ENCODE peak calls at places on chromosomes 4 and X, in six cellular contexts. V, C, D, T, A and K are unnamed samples. For H3K4me1, the result is how much of the 10 kb centered on the place peaks cover.

GRCh38 chrX:109740076-109740809 is 7.2 kb upstream of the ACSL4 start:
- DNase-seq in V (no peak), C (no peak), D (no peak), T (no peak), A (no peak), K (no peak)

GRCh38 chr4:68466751-68467150 is 19.5 kb downstream of the TMPRSS11E start:
- DNase-seq in V (no peak), C (no peak), D (no peak), T (no peak), A (no peak), K (no peak)

GRCh38 chrX:123171781-123172180 is 12.3 kb upstream of the GRIA3 start:
- DNase-seq in V (no peak), C (no peak), D (no peak), T (no peak), A (no peak), K (no peak)

GRCh38 chrX:79409657-79410056 is 42.5 kb upstream of the ITM2A start:
- DNase-seq in V (no peak), C (no peak), D (no peak), T (no peak), A (no peak), K (no peak)

GRCh38 chrX:107204063-107204605 is 2.1 kb downstream of the NUP62CL start:
- DNase-seq in V (no peak), C (peak), D (no peak), T (no peak), A (no peak), K (no peak)

GRCh38 chrX:71910526-71911022 is at the start of gene NHSL2:
- DNase-seq in V (no peak), C (no peak), D (peak), T (no peak), A (peak), K (peak)

GRCh38 chr4:7013171-7013570 is 30.0 kb upstream of the TADA2B start:
- DNase-seq in V (no peak), C (no peak), D (no peak), T (no peak), A (no peak), K (no peak)

GRCh38 chr4:85084371-85085170 is 118.1 kb upstream of the WDFY3 start:
- DNase-seq in V (no peak), C (no peak), D (peak), T (no peak), A (no peak), K (no peak)

GRCh38 chr4:108502366-108502765 is 118.0 kb upstream of the RPL34 start:
- DNase-seq in V (no peak), C (no peak), D (no peak), T (no peak), A (no peak), K (no peak)

GRCh38 chr4:123037809-123038208 is 115.4 kb upstream of the NUDT6 start:
- DNase-seq in V (no peak), C (no peak), D (no peak), T (no peak), A (no peak), K (no peak)

GRCh38 chr4:98657531-98658286 is 702 bp downstream of the TSPAN5 start:
- DNase-seq in V (no peak), C (peak), D (no peak), T (no peak), A (peak), K (peak)

GRCh38 chrX:119218198-119218597 is 17.9 kb upstream of the PGRMC1 start:
- DNase-seq in V (no peak), C (no peak), D (no peak), T (no peak), A (no peak), K (no peak)
- H3K4me1 ChIP-seq in V (under half), C (under half), D (under half), T (under half), A (under half), K (under half)

DNA sequence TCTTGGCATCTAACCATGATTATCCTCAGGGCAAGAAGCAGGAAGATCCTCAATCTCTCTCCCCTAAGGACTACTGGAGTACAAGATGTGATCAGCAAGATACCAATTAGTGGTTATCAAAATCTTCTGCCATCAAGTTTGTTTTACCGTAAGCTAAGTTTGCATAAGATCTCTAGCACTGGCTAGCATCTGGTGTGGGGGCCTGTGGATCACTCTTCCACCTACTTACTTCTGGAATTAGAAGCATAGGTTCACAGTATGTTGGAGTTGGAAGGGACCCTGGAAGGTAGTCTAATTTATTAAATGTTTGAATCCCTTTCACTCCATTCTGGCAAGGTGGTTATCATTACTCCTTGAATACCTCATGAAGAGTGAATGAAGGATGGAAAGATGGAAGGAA is 93.3 kb upstream of the BANK1 start:
- DNase-seq in V (no peak), C (no peak), D (no peak), T (no peak), A (peak), K (no peak)
- H3K4me1 ChIP-seq in V (under half), C (under half), D (under half), T (under half), A (under half), K (under half)

DNA sequence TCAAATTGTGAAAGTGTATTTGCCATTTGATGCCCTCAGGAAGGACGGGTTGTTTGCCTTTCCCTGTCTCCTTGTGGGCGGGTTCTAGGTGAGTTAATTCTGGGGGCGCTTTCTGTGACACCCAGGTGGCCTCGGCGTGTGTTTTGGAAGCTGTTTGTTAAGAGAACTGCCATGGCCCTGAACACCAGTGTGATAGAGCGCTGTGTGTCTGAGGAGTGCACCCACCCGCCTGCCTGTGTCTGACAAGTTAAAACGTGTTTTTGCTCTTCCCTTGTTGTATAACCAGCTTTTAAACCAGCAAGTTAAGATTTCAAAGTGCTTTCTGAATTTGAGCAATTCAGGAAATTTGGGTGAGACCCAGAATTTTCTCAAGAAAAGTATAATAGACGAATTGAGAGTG is 55.3 kb upstream of the HGFAC start:
- DNase-seq in V (no peak), C (no peak), D (no peak), T (no peak), A (no peak), K (peak)
- H3K4me1 ChIP-seq in V (under half), C (under half), D (under half), T (under half), A (under half), K (under half)

DNA sequence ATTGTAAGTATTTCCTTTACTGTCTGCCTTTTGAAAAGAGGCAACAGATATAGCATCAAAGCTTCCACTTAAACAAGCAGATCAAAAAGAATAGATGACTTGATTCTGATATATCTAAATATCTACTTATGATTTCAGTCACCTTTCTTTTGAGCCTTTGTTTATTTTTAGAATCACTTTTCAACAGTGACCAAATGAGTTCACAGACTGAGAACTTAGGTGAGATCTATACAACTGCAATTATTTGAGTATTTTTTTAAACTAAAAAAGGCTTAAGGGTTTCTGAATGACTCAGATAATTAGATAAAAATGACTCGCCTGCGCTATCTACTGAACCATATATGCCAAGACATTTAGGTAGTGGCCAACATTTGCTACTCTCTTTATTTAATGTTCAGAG is 166.7 kb upstream of the KCNIP4 start:
- DNase-seq in V (no peak), C (no peak), D (no peak), T (no peak), A (no peak), K (no peak)
- H3K4me1 ChIP-seq in V (under half), C (under half), D (under half), T (under half), A (under half), K (under half)

DNA sequence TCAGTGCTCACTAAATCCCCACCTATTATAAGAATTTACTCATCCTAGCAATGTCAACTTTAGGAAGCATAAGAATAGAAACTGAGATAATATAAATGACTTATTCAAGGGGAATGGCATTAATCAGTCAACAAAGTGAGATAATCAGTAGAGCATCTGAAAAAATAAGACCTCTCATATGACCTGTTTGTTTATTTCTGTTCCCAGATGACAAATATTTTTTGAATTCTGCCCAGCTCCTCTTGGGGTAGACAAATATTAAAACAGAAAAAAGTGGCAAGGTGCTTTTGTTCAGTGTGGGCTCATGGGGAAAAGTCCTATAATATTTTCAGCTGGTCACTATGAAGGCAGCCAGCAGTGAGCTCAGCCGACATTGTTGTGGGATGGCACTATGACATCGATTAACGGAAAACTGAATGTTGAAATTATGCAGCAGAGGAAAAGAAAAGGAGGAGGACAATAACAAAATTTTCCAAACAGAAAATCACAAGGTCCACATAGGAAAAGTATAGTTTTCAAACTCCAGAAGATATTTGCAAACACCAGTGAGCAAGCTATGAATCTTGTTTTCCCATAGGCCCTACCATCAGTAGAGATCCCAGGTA is 109.6 kb downstream of the ANXA3 start:
- DNase-seq in V (no peak), C (no peak), D (no peak), T (no peak), A (no peak), K (no peak)
- H3K4me1 ChIP-seq in V (under half), C (under half), D (under half), T (under half), A (under half), K (under half)